ENCODE peak calls at places on chromosomes 11 and 22, in four cellular contexts. R, H, S and E are unnamed samples.

GRCh38 chr11:130076774-130077481 is 7.2 kb downstream of the APLP2 start:
- DNase-seq in R (no peak), H (no peak), S (no peak), E (no peak)

GRCh38 chr11:95338430-95338991 is 107.5 kb upstream of the SESN3 start:
- DNase-seq in R (no peak), H (peak; percentile 45), S (peak; percentile 89), E (no peak)

GRCh38 chr11:64238076-64238475 is 2.8 kb upstream of the FKBP2 start:
- DNase-seq in R (no peak), H (no peak), S (no peak), E (no peak)

GRCh38 chr22:21866821-21867527 is 471 bp downstream of the MAPK1 start:
- DNase-seq in R (peak; percentile 18), H (peak; percentile 25), S (peak; percentile 28), E (no peak)

GRCh38 chr11:107928767-107929507 is 689 bp downstream of the RAB39A start:
- DNase-seq in R (peak; percentile 50), H (no peak), S (no peak), E (peak; percentile 34)

GRCh38 chr11:102237096-102237735 is 80.1 kb upstream of the BIRC3 start:
- DNase-seq in R (no peak), H (no peak), S (peak; percentile 65), E (no peak)

GRCh38 chr11:110130642-110131238 is 37.5 kb downstream of the ZC3H12C start:
- DNase-seq in R (peak; percentile 83), H (no peak), S (no peak), E (no peak)

GRCh38 chr11:287821-288327 is 1.1 kb upstream of the PGGHG start:
- DNase-seq in R (no peak), H (peak; percentile 18), S (no peak), E (no peak)

GRCh38 chr11:113626736-113627135 is 79.4 kb downstream of the TMPRSS5 start:
- DNase-seq in R (no peak), H (no peak), S (no peak), E (no peak)

GRCh38 chr11:103532133-103532788 is 423.0 kb downstream of the DYNC2H1 start:
- DNase-seq in R (no peak), H (no peak), S (peak; percentile 58), E (no peak)

GRCh38 chr11:21546715-21547114 is 646.2 kb upstream of the ANO5 start:
- DNase-seq in R (no peak), H (no peak), S (no peak), E (no peak)

GRCh38 chr11:83573097-83573496 is 286.9 kb upstream of the CCDC90B start:
- DNase-seq in R (no peak), H (no peak), S (peak; percentile 51), E (no peak)

GRCh38 chr11:46346886-46347636 is at the start of gene DGKZ:
- DNase-seq in R (peak; percentile 89), H (peak; percentile 74), S (peak; percentile 81), E (peak; percentile 76)

GRCh38 chr22:44391026-44391425 is 78.3 kb upstream of the SHISAL1 start:
- DNase-seq in R (no peak), H (no peak), S (no peak), E (no peak)

GRCh38 chr11:82987997-82988396 is 83.7 kb downstream of the RAB30 start:
- DNase-seq in R (no peak), H (no peak), S (no peak), E (no peak)

GRCh38 chr11:69369945-69370344 is 76.0 kb downstream of the MYEOV start:
- DNase-seq in R (no peak), H (no peak), S (no peak), E (no peak)

GRCh38 chr11:12198261-12198925 is 88.0 kb downstream of the MICAL2 start:
- DNase-seq in R (no peak), H (no peak), S (no peak), E (no peak)

GRCh38 chr22:50729391-50730012 is 8.5 kb upstream of the ACR start:
- DNase-seq in R (peak; percentile 24), H (peak; percentile 9), S (no peak), E (no peak)

GRCh38 chr22:46792841-46793261 is 30.4 kb downstream of the TBC1D22A start:
- DNase-seq in R (no peak), H (no peak), S (no peak), E (no peak)

GRCh38 chr11:8707541-8708270 is 25.1 kb downstream of the RPL27A start:
- DNase-seq in R (no peak), H (peak; percentile 48), S (no peak), E (no peak)

GRCh38 chr11:93740802-93741093 is 547 bp downstream of the TAF1D start:
- DNase-seq in R (peak; percentile 55), H (peak; percentile 55), S (peak; percentile 73), E (peak; percentile 16)

GRCh38 chr22:24758164-24758799 is 16.2 kb downstream of the PIWIL3 start:
- DNase-seq in R (peak; percentile 65), H (peak; percentile 45), S (peak; percentile 72), E (no peak)

GRCh38 chr11:84887055-84887629 is 740.0 kb downstream of the DLG2 start:
- DNase-seq in R (no peak), H (no peak), S (peak; percentile 17), E (no peak)

GRCh38 chr22:35913925-35914324 is 114.7 kb downstream of the RBFOX2 start:
- DNase-seq in R (no peak), H (no peak), S (no peak), E (no peak)

GRCh38 chr22:46061431-46062231 is 84.7 kb upstream of the WNT7B start:
- DNase-seq in R (no peak), H (peak; percentile 15), S (no peak), E (no peak)

GRCh38 chr11:1301220-1302000 is 8.0 kb downstream of the TOLLIP start:
- DNase-seq in R (no peak), H (no peak), S (no peak), E (no peak)

GRCh38 chr11:119752946-119753345 is 23.9 kb upstream of the NECTIN1 start:
- DNase-seq in R (no peak), H (no peak), S (no peak), E (no peak)
- TF ChIP-seq CTCF in R (no peak), H (no peak), S (no peak), E (no peak)

DNA sequence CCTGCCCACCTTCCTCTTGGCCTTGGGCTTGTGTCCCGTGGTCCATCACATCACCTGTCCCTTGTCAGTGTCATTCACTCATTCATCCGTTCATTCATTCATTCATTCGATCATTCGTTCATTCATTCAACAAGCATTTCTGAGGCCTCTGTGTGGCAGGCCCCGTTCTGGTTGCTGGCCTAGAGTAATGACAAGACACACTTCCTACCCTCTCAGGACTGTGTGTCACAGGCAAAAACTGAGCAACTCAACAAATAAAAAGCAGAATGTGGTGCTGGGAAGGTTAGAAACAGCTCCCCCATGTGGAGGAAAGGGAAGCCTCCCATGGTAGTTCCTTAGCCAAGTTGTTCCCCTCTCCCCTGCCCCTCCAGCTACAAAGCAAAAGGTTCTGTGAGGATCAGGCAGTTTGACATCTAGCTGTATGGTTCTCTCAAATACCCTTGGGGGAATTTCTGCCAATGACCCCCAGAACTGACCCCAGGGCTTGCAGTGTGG is 1.6 kb upstream of the OMP start:
- DNase-seq in R (no peak), H (no peak), S (peak; percentile 17), E (no peak)
- TF ChIP-seq CTCF in R (peak; percentile 22), H (no peak), S (peak; percentile 57), E (no peak)

GRCh38 chr11:2375341-2375853 is 1.7 kb upstream of the CD81 start:
- DNase-seq in R (no peak), H (no peak), S (no peak), E (no peak)
- TF ChIP-seq CTCF in R (no peak), H (no peak), S (no peak), E (no peak)

DNA sequence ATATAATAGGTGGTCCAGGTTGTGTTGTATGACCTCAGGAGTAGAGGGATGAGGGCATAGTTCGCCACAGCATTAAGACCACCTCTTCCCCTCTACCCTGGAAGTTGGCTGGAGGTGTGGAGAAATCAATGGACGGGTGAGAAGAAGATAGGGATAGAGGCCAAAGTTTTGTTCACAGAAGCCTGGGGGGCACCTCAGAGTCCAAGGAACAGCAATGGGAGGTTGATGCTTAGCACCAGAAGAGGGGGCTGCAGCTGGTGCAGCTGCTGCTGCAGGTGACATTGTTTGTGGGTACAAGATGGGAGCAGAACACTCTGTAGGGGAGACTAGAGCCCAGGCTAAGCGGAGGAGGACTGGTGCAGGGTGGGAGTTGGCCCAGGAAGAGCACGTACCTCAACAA is 31.2 kb upstream of the SPON1 start:
- DNase-seq in R (no peak), H (no peak), S (no peak), E (no peak)
- TF ChIP-seq CTCF in R (no peak), H (no peak), S (no peak), E (no peak)

GRCh38 chr11:116422976-116423375 is 349.8 kb downstream of the BUD13 start:
- DNase-seq in R (peak; percentile 55), H (no peak), S (no peak), E (no peak)
- TF ChIP-seq CTCF in R (no peak), H (no peak), S (no peak), E (peak; percentile 10)

GRCh38 chr11:90341986-90342385 is 119.1 kb upstream of the CHORDC1 start:
- DNase-seq in R (no peak), H (no peak), S (no peak), E (no peak)
- TF ChIP-seq CTCF in R (peak; percentile 16), H (no peak), S (no peak), E (no peak)

GRCh38 chr22:20771918-20772625 is 1.8 kb upstream of the SERPIND1 start:
- DNase-seq in R (peak; percentile 44), H (no peak), S (no peak), E (no peak)
- TF ChIP-seq CTCF in R (peak; percentile 21), H (no peak), S (peak; percentile 16), E (no peak)

GRCh38 chr22:37183432-37184379 is 4.3 kb downstream of the C1QTNF6 start:
- DNase-seq in R (peak; percentile 14), H (no peak), S (no peak), E (no peak)

GRCh38 chr22:37181681-37182080 is 6.4 kb downstream of the C1QTNF6 start:
- DNase-seq in R (no peak), H (no peak), S (no peak), E (no peak)

GRCh38 chr22:37182949-37183245 is 5.2 kb downstream of the C1QTNF6 start:
- DNase-seq in R (peak; percentile 5), H (no peak), S (no peak), E (no peak)

GRCh38 chr22:37180531-37181231 is 7.4 kb downstream of the C1QTNF6 start:
- DNase-seq in R (peak; percentile 9), H (no peak), S (no peak), E (no peak)

DNA sequence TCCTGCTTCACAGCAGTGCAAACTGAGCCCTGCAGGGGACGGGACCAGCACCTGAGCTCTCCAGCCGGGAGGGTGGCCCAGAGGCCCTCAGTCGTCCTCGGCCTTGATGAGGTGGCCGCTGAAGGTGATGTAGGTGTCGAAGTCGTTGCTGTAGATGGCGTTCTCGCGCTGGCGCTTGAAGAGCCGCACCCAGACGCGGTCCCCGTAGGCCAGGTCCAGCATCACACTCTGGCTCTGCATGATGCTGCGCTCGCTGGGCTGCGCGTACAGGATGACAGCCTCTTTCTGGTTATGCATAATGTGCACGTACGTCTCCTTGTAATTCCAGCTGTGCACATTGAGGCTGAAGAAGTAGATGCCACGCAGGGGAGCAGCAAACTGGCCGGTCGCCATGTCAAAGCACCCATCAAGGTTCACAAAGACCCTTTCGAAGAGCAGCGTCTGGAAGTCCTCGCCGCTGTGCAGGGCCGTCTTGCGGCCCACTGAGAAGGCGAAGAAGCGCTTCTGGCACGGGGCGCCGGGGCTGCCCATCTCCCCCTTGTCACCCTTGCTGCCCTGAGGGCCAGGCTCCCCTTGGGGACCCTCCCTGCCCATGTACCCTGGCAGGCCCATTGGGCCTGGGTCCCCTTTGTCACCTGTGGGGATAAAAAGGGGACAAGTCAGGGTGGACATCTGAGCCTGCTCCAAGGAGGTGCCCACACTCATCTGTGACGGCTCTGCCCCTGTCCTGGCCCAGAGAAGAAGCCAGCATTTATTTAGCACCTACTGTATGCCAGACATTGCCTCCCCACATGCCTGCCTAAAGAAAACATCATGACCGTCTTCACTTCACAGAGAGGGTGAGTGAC is 5.7 kb downstream of the C1QTNF6 start:
- DNase-seq in R (peak; percentile 10), H (no peak), S (no peak), E (no peak)
- TF ChIP-seq CTCF in R (no peak), H (no peak), S (no peak), E (no peak)